ENCODE peak calls at places on chromosomes 13 and 19, in five cellular contexts. I is testis, H is HCT116, J is uterus, G is GM23248. Z is an unnamed sample.

GRCh38 chr13:49539313-49539712 is 43.6 kb downstream of the PHF11 start:
- DNase-seq in I (no peak), G (no peak), J (peak; percentile 60), H (no peak), Z (no peak)

GRCh38 chr19:38564981-38565685 is 52.6 kb downstream of the MAP4K1 start:
- DNase-seq in I (no peak), J (no peak), G (peak; percentile 48), H (no peak), Z (no peak)

GRCh38 chr13:95327190-95327589 is 25.9 kb upstream of the ABCC4 start:
- DNase-seq in G (no peak), I (no peak), J (no peak), H (no peak), Z (no peak)

GRCh38 chr19:40610396-40611064 is 9.4 kb downstream of the LTBP4 start:
- DNase-seq in J (no peak), H (no peak), G (peak; percentile 63), I (peak; percentile 55), Z (peak; percentile 75)

GRCh38 chr19:33459691-33460090 is 61.9 kb downstream of the PEPD start:
- DNase-seq in J (no peak), G (no peak), H (no peak), I (no peak), Z (no peak)

GRCh38 chr13:20312292-20312691 is 80.2 kb upstream of the GJB6 start:
- DNase-seq in H (no peak), G (no peak), J (no peak), I (no peak), Z (no peak)

GRCh38 chr19:40420766-40421467 is 4.9 kb downstream of the SERTAD1 start:
- DNase-seq in J (peak; percentile 94), G (peak; percentile 98), H (peak; percentile 82), I (peak; percentile 94), Z (peak; percentile 95)

GRCh38 chr19:1948676-1949075 is 7.7 kb downstream of the CSNK1G2 start:
- DNase-seq in J (no peak), H (no peak), I (no peak), G (no peak), Z (no peak)

GRCh38 chr13:21243045-21243842 is 66.8 kb downstream of the MRPL57 start:
- DNase-seq in J (no peak), H (no peak), G (no peak), I (no peak), Z (no peak)

GRCh38 chr19:5950744-5951143 is 27.2 kb downstream of the RANBP3 start:
- DNase-seq in J (no peak), G (no peak), I (no peak), H (no peak), Z (no peak)
- H3K4me3 ChIP-seq in J (no peak overlapping the region), G (no peak overlapping the region), I (no peak overlapping the region), H (no peak overlapping the region), Z (no peak overlapping the region)

DNA sequence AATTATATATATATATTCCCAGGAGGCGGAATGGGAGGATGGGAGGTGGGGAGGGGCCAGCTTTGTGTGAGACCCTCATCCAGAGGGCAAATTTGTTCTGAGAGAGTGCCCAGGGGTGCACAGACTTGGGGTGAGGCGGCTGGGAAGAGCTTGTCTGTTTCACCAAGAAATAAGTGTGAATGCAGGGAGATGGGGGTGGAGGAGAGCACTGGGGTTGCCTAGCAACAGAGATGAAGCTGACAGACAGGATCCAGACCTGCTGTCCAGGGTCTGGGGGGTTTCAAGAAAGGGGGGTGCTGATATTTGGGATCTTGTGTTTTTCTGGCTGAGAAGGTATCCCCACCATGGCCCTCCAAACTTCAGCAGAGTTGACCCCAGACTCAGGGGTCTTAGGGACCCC is 18.6 kb upstream of the TNFAIP8L1 start:
- DNase-seq in I (no peak), G (peak; percentile 49), H (no peak), J (no peak), Z (no peak)
- H3K4me1 ChIP-seq in I (no peaks in the 10 kb centered on the region), G (no peaks in the 10 kb centered on the region), H (peaks cover 28% of the 10 kb centered on the region), J (no peaks in the 10 kb centered on the region), Z (no peaks in the 10 kb centered on the region)

GRCh38 chr19:6753178-6754031 is 13.8 kb downstream of the SH2D3A start:
- DNase-seq in I (peak; percentile 86), G (peak; percentile 87), H (peak; percentile 91), J (peak; percentile 84), Z (peak; percentile 80)
- H3K27ac ChIP-seq in I (peak overlapping the region; percentile 50), G (no peak overlapping the region), H (peak overlapping the region; percentile 88), J (no peak overlapping the region), Z (no peak overlapping the region)

DNA sequence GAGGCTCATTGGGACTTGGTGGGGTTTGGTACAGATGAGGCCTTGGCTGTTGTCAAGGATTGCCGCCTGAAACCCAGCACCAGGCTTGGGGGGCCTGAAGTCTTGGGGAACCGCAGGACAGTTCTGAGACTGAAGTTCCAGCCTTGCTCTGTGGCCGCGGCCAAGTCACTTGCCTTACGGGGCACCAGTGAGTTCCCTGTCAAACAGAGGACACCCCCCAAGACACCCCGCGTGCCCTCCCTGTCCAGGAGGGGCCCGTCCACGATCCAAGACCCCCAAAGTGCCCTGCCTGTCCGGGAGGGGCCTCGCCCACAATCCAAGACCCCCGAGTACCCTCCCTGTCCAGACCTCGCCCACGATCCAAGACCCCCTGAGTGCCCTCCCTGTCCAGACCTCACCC is 2.5 kb downstream of the CDC34 start:
- DNase-seq in H (no peak), I (no peak), G (no peak), J (no peak), Z (peak; percentile 44)
- H3K4me3 ChIP-seq in H (no peak overlapping the region), I (no peak overlapping the region), G (peak overlapping the region; percentile 79), J (no peak overlapping the region), Z (peak overlapping the region; percentile 98)

DNA sequence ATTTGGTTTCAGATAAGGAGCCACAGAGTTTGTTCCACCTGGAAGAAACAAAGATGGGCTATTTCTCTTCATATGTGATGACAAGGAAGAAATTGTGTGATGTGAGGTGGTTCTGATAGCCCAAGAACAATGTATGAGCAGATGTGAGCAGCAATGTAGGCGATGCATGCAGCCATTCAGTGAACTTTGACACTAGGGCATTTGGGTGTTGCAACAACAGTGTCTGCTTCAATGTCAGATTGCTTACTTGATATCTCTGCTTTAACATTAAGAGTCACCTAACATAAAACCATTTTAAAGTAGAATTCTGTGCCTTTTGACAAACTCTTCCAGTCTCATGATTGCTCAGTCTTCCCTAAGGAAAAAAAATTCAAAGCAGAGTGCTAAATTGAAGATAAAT is 865.4 kb downstream of the SLITRK6 start:
- DNase-seq in G (no peak), J (no peak), I (no peak), H (no peak), Z (no peak)
- H3K4me1 ChIP-seq in G (no peaks in the 10 kb centered on the region), J (no peaks in the 10 kb centered on the region), I (no peaks in the 10 kb centered on the region), H (no peaks in the 10 kb centered on the region), Z (no peaks in the 10 kb centered on the region)

GRCh38 chr13:98542568-98543379 is 34.1 kb downstream of the STK24 start:
- DNase-seq in J (no peak), H (no peak), I (no peak), G (peak; percentile 35), Z (no peak)

GRCh38 chr13:98540476-98540875 is 36.4 kb downstream of the STK24 start:
- DNase-seq in I (peak; percentile 46), G (peak; percentile 55), J (no peak), H (no peak), Z (no peak)

GRCh38 chr13:98541211-98541610 is 35.7 kb downstream of the STK24 start:
- DNase-seq in I (no peak), J (no peak), G (peak; percentile 63), H (no peak), Z (no peak)

GRCh38 chr13:98543380-98544104 is 33.4 kb downstream of the STK24 start:
- DNase-seq in H (no peak), J (no peak), I (no peak), G (peak; percentile 34), Z (no peak)

GRCh38 chr13:98541701-98542203 is 35.2 kb downstream of the STK24 start:
- DNase-seq in H (no peak), G (peak; percentile 63), J (no peak), I (no peak), Z (no peak)
- H3K27ac ChIP-seq in H (no peak overlapping the region), G (peak overlapping the region; percentile 64), J (peak overlapping the region; percentile 75), I (no peak overlapping the region), Z (no peak overlapping the region)

GRCh38 chr19:19384486-19384885 is 21.0 kb upstream of the GATAD2A start:
- DNase-seq in J (no peak), I (no peak), H (no peak), G (no peak), Z (no peak)
- H3K4me3 ChIP-seq in J (peak overlapping the region; percentile 60), I (peak overlapping the region; percentile 88), H (no peak overlapping the region), G (peak overlapping the region; percentile 72), Z (peak overlapping the region; percentile 96)

GRCh38 chr13:75414036-75414827 is 67.7 kb downstream of the TBC1D4 start:
- DNase-seq in I (no peak), G (no peak), H (no peak), J (no peak), Z (no peak)
- H3K4me1 ChIP-seq in I (no peaks in the 10 kb centered on the region), G (peaks cover 27% of the 10 kb centered on the region), H (peaks cover 23% of the 10 kb centered on the region), J (peaks cover 9% of the 10 kb centered on the region), Z (peaks cover 34% of the 10 kb centered on the region)

GRCh38 chr13:33452873-33453558 is 167.5 kb upstream of the STARD13 start:
- DNase-seq in G (no peak), J (peak; percentile 70), H (no peak), I (peak; percentile 47), Z (no peak)

GRCh38 chr13:33450956-33451709 is 165.6 kb upstream of the STARD13 start:
- DNase-seq in H (no peak), J (no peak), G (no peak), I (no peak), Z (no peak)

GRCh38 chr13:33455291-33455690 is 169.7 kb upstream of the STARD13 start:
- DNase-seq in G (no peak), J (no peak), I (no peak), H (no peak), Z (no peak)

GRCh38 chr13:33453911-33454310 is 168.4 kb upstream of the STARD13 start:
- DNase-seq in G (no peak), I (no peak), H (no peak), J (no peak), Z (no peak)

GRCh38 chr13:33454844-33455256 is 169.3 kb upstream of the STARD13 start:
- DNase-seq in H (no peak), J (no peak), G (peak; percentile 79), I (no peak), Z (no peak)
- H3K27ac ChIP-seq in H (no peak overlapping the region), J (peak overlapping the region; percentile 87), G (peak overlapping the region; percentile 37), I (peak overlapping the region; percentile 67), Z (no peak overlapping the region)